ENCODE peak calls at places on chromosomes 4 and X, in five cellular contexts. C is breast epithelium, B is fibroblast of lung, K is cardiac muscle cell, G is right lobe of liver. S is an unnamed sample. For H3K9me3, the result is how much of the 10 kb centered on the place peaks cover.

GRCh38 chr4:140286503-140286902 is 86.9 kb upstream of the SCOC start:
- DNase-seq in K (no peak), G (no peak), C (no peak), B (no peak), S (peak)

GRCh38 chr4:87570290-87570689 is 38.0 kb upstream of the DSPP start:
- DNase-seq in K (no peak), G (no peak), B (no peak), C (no peak), S (no peak)

GRCh38 chr4:57308301-57308700 is 198.1 kb upstream of the IGFBP7 start:
- DNase-seq in G (no peak), B (no peak), C (no peak), K (no peak), S (no peak)

GRCh38 chr4:48016141-48017107 is at the start of the genes CNGA1 and NIPAL1:
- DNase-seq in B (peak), G (peak), C (peak), K (peak), S (peak)

GRCh38 chr4:25776795-25777194 is 86.0 kb downstream of the SEL1L3 start:
- DNase-seq in G (no peak), K (no peak), B (no peak), C (no peak), S (no peak)

GRCh38 chr4:123673971-123674370 is 277.4 kb downstream of the SPRY1 start:
- DNase-seq in C (no peak), K (no peak), B (no peak), G (no peak), S (no peak)

GRCh38 chrX:139298437-139298836 is 232.1 kb upstream of the F9 start:
- DNase-seq in K (no peak), B (no peak), C (no peak), G (no peak), S (no peak)

GRCh38 chr4:139861471-139861870 is 195.9 kb downstream of the MGST2 start:
- DNase-seq in C (no peak), G (peak), B (no peak), K (no peak), S (no peak)

GRCh38 chr4:8241895-8242696 is 27.5 kb upstream of the HTRA3 start:
- DNase-seq in C (peak), K (peak), B (peak), G (peak), S (peak)

GRCh38 chrX:78237127-78237526 is 90.3 kb downstream of the CYSLTR1 start:
- DNase-seq in K (no peak), G (no peak), C (no peak), B (no peak), S (no peak)

GRCh38 chrX:19888419-19888879 is 1.0 kb upstream of the SH3KBP1 start:
- DNase-seq in K (peak), C (no peak), B (peak), G (no peak), S (peak)

GRCh38 chrX:155751131-155751530 is 130.0 kb upstream of the VAMP7 start:
- DNase-seq in C (no peak), K (no peak), B (no peak), G (no peak), S (no peak)

GRCh38 chr4:53596901-53597300 is 5.6 kb upstream of the LNX1 start:
- DNase-seq in B (no peak), K (no peak), C (no peak), G (no peak), S (no peak)

GRCh38 chr4:20418865-20419451 is 167.3 kb downstream of the SLIT2 start:
- DNase-seq in C (no peak), K (peak), G (no peak), B (peak), S (no peak)

GRCh38 chr4:124943145-124943889 is 230.8 kb upstream of the ANKRD50 start:
- DNase-seq in C (no peak), B (peak), K (no peak), G (no peak), S (no peak)

GRCh38 chrX:120549483-120550452 is 11.0 kb downstream of the CUL4B start:
- DNase-seq in C (no peak), G (no peak), K (no peak), B (peak), S (no peak)

GRCh38 chrX:14832151-14832550 is 40.7 kb downstream of the FANCB start:
- DNase-seq in K (no peak), B (peak), C (no peak), G (no peak), S (no peak)

GRCh38 chrX:127128282-127128681 is 308.8 kb downstream of the PRR32 start:
- DNase-seq in C (no peak), G (no peak), K (no peak), B (no peak), S (no peak)

GRCh38 chr4:69999420-69999819 is 3.7 kb downstream of the STATH start:
- DNase-seq in G (no peak), B (peak), K (no peak), C (no peak), S (no peak)

GRCh38 chr4:150136481-150136880 is 58.2 kb downstream of the DCLK2 start:
- DNase-seq in C (no peak), B (peak), G (no peak), K (no peak), S (no peak)

GRCh38 chrX:125627676-125628075 is 308.0 kb downstream of the TEX13C start:
- DNase-seq in C (no peak), B (no peak), K (no peak), G (no peak), S (no peak)

GRCh38 chrX:37959212-37960021 is 46.9 kb upstream of the SYTL5 start:
- DNase-seq in B (no peak), C (no peak), K (no peak), G (peak), S (no peak)

GRCh38 chr4:142883433-142883832 is 37.3 kb upstream of the INPP4B start:
- DNase-seq in C (no peak), B (peak), G (no peak), K (peak), S (no peak)

GRCh38 chrX:21972721-21973120 is 32.2 kb downstream of the SMS start:
- DNase-seq in B (peak), K (no peak), G (no peak), C (no peak), S (no peak)

GRCh38 chr4:189792819-189793618 is 147.7 kb upstream of the FRG1 start:
- DNase-seq in G (peak), C (peak), K (peak), B (peak), S (peak)

GRCh38 chr4:7238300-7238960 is 46.1 kb downstream of the SORCS2 start:
- DNase-seq in G (no peak), C (no peak), K (no peak), B (no peak), S (no peak)

GRCh38 chr4:183552274-183553146 is 47.7 kb downstream of the ING2 start:
- DNase-seq in K (no peak), C (no peak), G (no peak), B (no peak), S (no peak)

GRCh38 chr4:83961575-83961974 is 425.7 kb downstream of the GPAT3 start:
- DNase-seq in K (no peak), C (no peak), G (no peak), B (no peak), S (no peak)

GRCh38 chr4:76562851-76563803 is 128.1 kb downstream of the SHROOM3 start:
- DNase-seq in G (no peak), B (peak), C (no peak), K (no peak), S (no peak)

GRCh38 chr4:117326091-117326490 is 240.7 kb upstream of the TRAM1L1 start:
- DNase-seq in G (no peak), C (no peak), B (no peak), K (no peak), S (no peak)

GRCh38 chrX:23514082-23514481 is 153.2 kb upstream of the PRDX4 start:
- DNase-seq in C (no peak), K (no peak), G (no peak), B (no peak), S (no peak)

GRCh38 chr4:66275381-66276060 is 605.2 kb upstream of the EPHA5 start:
- DNase-seq in C (no peak), B (no peak), K (no peak), G (no peak), S (no peak)

GRCh38 chrX:18833071-18833731 is 125.8 kb downstream of the PPEF1 start:
- DNase-seq in B (peak), C (no peak), K (no peak), G (peak), S (peak)

GRCh38 chrX:47992669-47993068 is 11.1 kb downstream of the ZNF182 start:
- DNase-seq in G (no peak), C (no peak), K (no peak), B (no peak), S (no peak)

GRCh38 chrX:47992093-47992375 is 11.8 kb downstream of the ZNF182 start:
- DNase-seq in K (no peak), C (no peak), G (no peak), B (no peak), S (peak)

DNA sequence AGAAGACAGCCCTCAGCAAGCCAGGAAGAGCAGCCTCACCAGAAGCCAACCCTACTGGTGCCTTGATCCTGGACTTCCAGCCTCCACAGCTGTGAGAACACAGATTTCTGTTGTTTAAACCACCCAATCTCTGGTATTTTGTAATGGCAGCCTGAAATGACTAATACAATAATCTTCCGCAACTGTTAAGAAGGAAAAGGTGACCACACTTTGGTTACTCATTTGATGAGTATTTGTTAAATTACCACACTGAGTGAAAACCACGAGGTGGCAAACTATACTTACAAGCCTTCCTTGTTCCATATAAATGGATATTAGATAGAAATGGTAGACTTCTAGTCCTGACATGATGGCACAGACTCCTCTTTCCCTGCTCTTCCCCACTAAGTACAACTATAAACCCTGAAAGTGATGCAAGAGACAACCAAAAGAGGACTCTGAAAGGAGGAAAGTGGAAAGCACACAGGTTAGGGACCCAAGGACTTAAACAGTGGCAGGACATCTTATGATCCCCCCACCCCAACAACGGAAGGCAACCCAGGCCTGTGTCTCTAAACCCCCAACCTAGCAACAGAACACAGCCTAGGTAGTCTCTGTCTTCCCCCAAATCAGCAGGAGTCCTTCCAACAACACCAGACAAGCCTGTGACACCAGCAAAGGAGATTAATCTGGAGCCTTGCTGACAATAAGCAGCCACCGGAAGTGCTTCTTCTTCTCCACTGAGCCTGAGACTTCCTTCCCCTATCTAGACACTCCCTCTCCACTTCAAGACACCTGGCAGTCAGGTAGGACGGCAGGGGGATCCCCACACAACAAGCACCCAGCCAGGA is 12.3 kb downstream of the ZNF182 start:
- DNase-seq in B (peak), C (no peak), K (no peak), G (no peak), S (no peak)
- H3K9me3 ChIP-seq in B (under half), C (under half), K (under half), G (under half), S (under half)

DNA sequence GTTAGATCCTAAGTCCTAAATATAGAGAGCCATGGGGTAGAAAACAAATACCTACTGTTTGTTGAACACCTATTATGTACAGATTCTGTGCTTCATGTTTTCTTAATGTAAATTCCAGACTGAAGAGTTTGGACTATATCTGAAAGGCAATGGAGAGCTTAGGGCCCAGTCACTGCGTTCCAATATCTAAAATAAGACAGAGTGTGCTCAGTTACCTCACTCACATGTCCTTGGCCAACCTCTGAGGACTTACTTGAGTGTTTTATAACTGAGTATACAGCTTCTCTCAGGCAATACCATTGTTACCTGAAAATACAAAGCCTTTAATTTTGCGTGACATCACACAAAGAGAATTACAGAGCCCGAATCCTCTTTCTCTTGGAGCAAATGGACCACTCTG is 53.2 kb downstream of the GRIA3 start:
- DNase-seq in C (no peak), B (no peak), G (no peak), K (no peak), S (no peak)
- H3K9me3 ChIP-seq in C (under half), B (under half), G (under half), K (under half), S (under half)

DNA sequence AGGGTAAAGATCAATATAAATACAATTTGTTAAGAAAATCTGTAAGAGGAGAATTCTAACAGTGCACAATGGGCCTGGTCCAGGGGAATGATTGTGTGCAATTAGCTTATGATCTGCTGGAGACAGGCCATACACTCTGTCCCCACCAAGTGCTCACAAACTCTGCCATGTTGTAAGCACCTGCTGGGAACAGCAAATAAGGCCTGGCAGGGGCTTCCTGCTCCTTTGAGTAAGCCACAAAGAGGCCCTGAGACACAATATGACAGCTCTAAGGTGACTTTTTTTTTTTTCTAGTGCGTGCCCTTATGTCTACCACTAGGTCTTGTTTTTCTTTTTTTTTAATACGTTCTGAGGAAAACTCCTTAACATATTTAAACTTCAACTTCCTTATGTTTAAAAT is 866.3 kb upstream of the PCDH7 start:
- DNase-seq in G (no peak), K (no peak), C (no peak), B (no peak), S (no peak)
- H3K9me3 ChIP-seq in G (under half), K (under half), C (under half), B (under half), S (under half)

GRCh38 chrX:9703406-9703805 is 62.2 kb downstream of the GPR143 start:
- DNase-seq in K (no peak), C (no peak), B (no peak), G (no peak), S (no peak)
- H3K9me3 ChIP-seq in K (under half), C (under half), B (under half), G (under half), S (under half)

DNA sequence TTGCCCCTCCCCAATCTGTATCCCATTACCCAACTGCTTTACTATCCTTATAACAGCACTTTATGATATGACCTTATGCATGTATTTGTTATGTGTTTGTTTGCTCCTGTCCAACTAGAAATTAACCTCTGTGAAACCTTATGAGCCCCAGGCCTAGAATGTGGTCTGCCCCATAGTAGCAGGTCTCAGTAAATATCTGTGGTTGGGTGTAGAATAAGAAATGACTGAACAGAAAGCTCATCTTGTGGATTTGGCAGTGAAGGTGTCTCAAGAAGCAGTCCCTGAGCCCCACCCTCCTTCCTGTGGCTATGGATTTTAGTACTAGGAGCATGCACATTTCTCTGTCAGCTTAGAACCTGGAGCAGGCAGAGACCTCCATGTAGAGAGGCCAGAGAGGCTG is 229.0 kb upstream of the LCORL start:
- DNase-seq in G (no peak), K (no peak), B (no peak), C (no peak), S (no peak)
- H3K9me3 ChIP-seq in G (under half), K (under half), B (under half), C (under half), S (under half)

DNA sequence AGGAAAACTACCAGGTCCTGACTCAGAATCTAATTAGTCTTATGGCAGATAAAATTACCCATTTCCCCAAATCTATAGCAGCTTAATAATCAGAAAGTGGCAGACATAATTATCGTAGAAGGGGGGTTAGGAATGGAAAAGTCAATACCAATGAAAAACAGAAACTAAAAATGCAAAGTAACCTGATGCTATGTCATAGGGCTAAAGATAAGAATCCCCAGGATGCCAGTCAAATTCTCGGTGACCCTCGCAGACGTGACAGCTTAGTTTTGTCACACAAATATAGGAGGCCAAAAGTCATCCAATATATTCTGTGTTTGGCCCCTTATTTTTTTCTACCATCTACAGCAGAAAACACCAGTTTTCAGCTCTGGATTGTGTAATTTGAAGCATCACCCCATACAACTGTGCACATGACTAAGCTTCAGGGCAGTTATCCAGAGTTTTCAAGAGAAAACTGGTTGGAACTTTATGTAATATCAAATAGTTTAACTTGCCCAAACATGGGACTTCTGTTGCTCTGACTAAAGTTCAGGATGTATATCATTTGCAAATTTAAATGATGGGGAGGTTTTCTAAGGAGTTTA is 30.9 kb downstream of the RASSF6 start:
- DNase-seq in G (no peak), B (peak), C (no peak), K (no peak), S (no peak)
- H3K9me3 ChIP-seq in G (under half), B (under half), C (under half), K (under half), S (under half)

GRCh38 chr4:4919926-4920325 is 60.5 kb downstream of the MSX1 start:
- DNase-seq in C (no peak), G (no peak), K (no peak), B (no peak), S (no peak)

GRCh38 chr4:4921077-4921476 is 61.6 kb downstream of the MSX1 start:
- DNase-seq in K (no peak), C (no peak), G (no peak), B (no peak), S (no peak)

GRCh38 chr4:4914965-4915845 is 55.7 kb downstream of the MSX1 start:
- DNase-seq in B (no peak), K (no peak), C (no peak), G (no peak), S (no peak)

GRCh38 chr4:4914059-4914820 is 54.8 kb downstream of the MSX1 start:
- DNase-seq in B (no peak), G (no peak), C (no peak), K (no peak), S (no peak)

GRCh38 chr4:4918067-4918466 is 58.6 kb downstream of the MSX1 start:
- DNase-seq in C (no peak), G (no peak), B (no peak), K (no peak), S (no peak)
- H3K9me3 ChIP-seq in C (under half), G (under half), B (under half), K (under half), S (under half)

GRCh38 chr4:11596989-11597388 is 168.3 kb upstream of the HS3ST1 start:
- DNase-seq in B (no peak), K (peak), C (no peak), G (no peak), S (no peak)

GRCh38 chr4:11602606-11603355 is 174.1 kb upstream of the HS3ST1 start:
- DNase-seq in G (no peak), C (no peak), B (no peak), K (no peak), S (no peak)

GRCh38 chr4:11597506-11597905 is 168.8 kb upstream of the HS3ST1 start:
- DNase-seq in G (no peak), B (no peak), C (no peak), K (no peak), S (no peak)

GRCh38 chr4:11598591-11598990 is 169.9 kb upstream of the HS3ST1 start:
- DNase-seq in G (no peak), C (no peak), B (no peak), K (no peak), S (no peak)

GRCh38 chr4:11599044-11599443 is 170.3 kb upstream of the HS3ST1 start:
- DNase-seq in K (no peak), B (no peak), G (no peak), C (no peak), S (no peak)
- H3K9me3 ChIP-seq in K (under half), B (under half), G (under half), C (under half), S (under half)